ENCODE peak calls at places on chromosomes 16 and 17, in seven cellular contexts. X is NCI-H774, S is GM23338, K is HFFc6, I is substantia nigra, E is endodermal cell, B is AG20443. V is an unnamed sample.

GRCh38 chr16:57235128-57236092 is 9.6 kb upstream of the ARL2BP start:
- DNase-seq in X (peak), S (no peak), K (peak), I (no peak), E (no peak), B (peak), V (peak)

GRCh38 chr17:79755591-79755990 is 22.4 kb upstream of the CBX2 start:
- DNase-seq in X (no peak), S (no peak), K (no peak), I (no peak), E (no peak), B (no peak), V (no peak)

GRCh38 chr16:87581867-87582220 is 20.5 kb upstream of the JPH3 start:
- DNase-seq in X (no peak), S (no peak), K (peak), I (no peak), E (no peak), B (peak), V (no peak)

GRCh38 chr16:66751135-66751991 is at the start of gene DYNC1LI2:
- DNase-seq in X (peak), S (peak), K (peak), I (peak), E (peak), B (peak), V (peak)

GRCh38 chr17:918102-918740 is 61.4 kb downstream of the NXN start:
- DNase-seq in X (no peak), S (no peak), K (no peak), I (no peak), E (no peak), B (peak), V (no peak)

GRCh38 chr17:61349350-61349749 is 50.3 kb upstream of the TBX2 start:
- DNase-seq in X (no peak), S (no peak), K (no peak), I (no peak), E (peak), B (no peak), V (no peak)

GRCh38 chr16:74770826-74771526 is 3.6 kb downstream of the FA2H start:
- DNase-seq in X (no peak), S (no peak), K (no peak), I (no peak), E (no peak), B (no peak), V (no peak)

GRCh38 chr17:80442764-80443163 is 27.8 kb downstream of the ENDOV start:
- DNase-seq in X (no peak), S (no peak), K (no peak), I (no peak), E (no peak), B (no peak), V (no peak)

GRCh38 chr17:9700754-9701476 is 55.6 kb downstream of the USP43 start:
- DNase-seq in X (no peak), S (no peak), K (no peak), I (no peak), E (peak), B (no peak), V (no peak)

GRCh38 chr17:77641718-77642117 is 316.8 kb upstream of the TNRC6C start:
- DNase-seq in X (no peak), S (no peak), K (no peak), I (no peak), E (no peak), B (no peak), V (no peak)

GRCh38 chr17:78672880-78673371 is 95.7 kb upstream of the DNAH17 start:
- DNase-seq in X (no peak), S (no peak), K (no peak), I (no peak), E (peak), B (peak), V (no peak)